ENCODE peak calls at places on chromosome X, in five cellular contexts. G is H1, K is GM12878, W is K562, P is HCT116. T is an unnamed sample.

GRCh38 chrX:138756234-138756633 is 44.7 kb upstream of the FGF13 start:
- DNase-seq in G (peak), K (no peak), W (peak), P (no peak), T (peak)

GRCh38 chrX:10326578-10326977 is 169.8 kb downstream of the CLCN4 start:
- DNase-seq in G (no peak), K (no peak), W (no peak), P (peak), T (no peak)

GRCh38 chrX:110359273-110359672 is 625 bp downstream of the RTL9 start:
- DNase-seq in G (no peak), K (no peak), W (no peak), P (no peak), T (no peak)

GRCh38 chrX:22323541-22323940 is 50.8 kb downstream of the CBLL2 start:
- DNase-seq in G (no peak), K (no peak), W (no peak), P (no peak), T (no peak)

GRCh38 chrX:134654398-134655012 is 3.8 kb downstream of the PLAC1 start:
- DNase-seq in G (no peak), K (no peak), W (no peak), P (no peak), T (no peak)

GRCh38 chrX:109830704-109831206 is 97.7 kb upstream of the ACSL4 start:
- DNase-seq in G (no peak), K (no peak), W (no peak), P (no peak), T (no peak)

GRCh38 chrX:41711021-41711667 is 12.8 kb upstream of the GPR82 start:
- DNase-seq in G (no peak), K (no peak), W (no peak), P (no peak), T (no peak)

GRCh38 chrX:50579955-50580354 is 109.3 kb upstream of the DGKK start:
- DNase-seq in G (no peak), K (peak), W (peak), P (peak), T (peak)

GRCh38 chrX:66717926-66718325 is 79.0 kb upstream of the EDA2R start:
- DNase-seq in G (no peak), K (no peak), W (no peak), P (no peak), T (no peak)

GRCh38 chrX:140715787-140716186 is 6.2 kb downstream of the LINC00632 start:
- DNase-seq in G (no peak), K (no peak), W (no peak), P (no peak), T (no peak)

GRCh38 chrX:102934624-102935023 is 2.4 kb upstream of the RAB40AL start:
- DNase-seq in G (no peak), K (no peak), W (peak), P (no peak), T (peak)

GRCh38 chrX:135890087-135890585 is 3.1 kb downstream of the CT45A10 start:
- DNase-seq in G (no peak), K (no peak), W (no peak), P (no peak), T (no peak)

GRCh38 chrX:151754641-151755215 is 20.2 kb downstream of the CNGA2 start:
- DNase-seq in G (no peak), K (no peak), W (no peak), P (no peak), T (no peak)

GRCh38 chrX:55056820-55057690 is 17.8 kb upstream of the PAGE2B start:
- DNase-seq in G (no peak), K (no peak), W (no peak), P (no peak), T (no peak)
- H3K4me3 ChIP-seq in G (no peak), K (no peak), W (no peak), P (no peak), T (no peak)

GRCh38 chrX:74291577-74291963 is 12.4 kb upstream of the ZCCHC13 start:
- DNase-seq in G (no peak), K (no peak), W (peak), P (no peak), T (no peak)
- H3K9ac ChIP-seq in G (peak), K (peak), W (peak), P (peak), T (peak)

DNA sequence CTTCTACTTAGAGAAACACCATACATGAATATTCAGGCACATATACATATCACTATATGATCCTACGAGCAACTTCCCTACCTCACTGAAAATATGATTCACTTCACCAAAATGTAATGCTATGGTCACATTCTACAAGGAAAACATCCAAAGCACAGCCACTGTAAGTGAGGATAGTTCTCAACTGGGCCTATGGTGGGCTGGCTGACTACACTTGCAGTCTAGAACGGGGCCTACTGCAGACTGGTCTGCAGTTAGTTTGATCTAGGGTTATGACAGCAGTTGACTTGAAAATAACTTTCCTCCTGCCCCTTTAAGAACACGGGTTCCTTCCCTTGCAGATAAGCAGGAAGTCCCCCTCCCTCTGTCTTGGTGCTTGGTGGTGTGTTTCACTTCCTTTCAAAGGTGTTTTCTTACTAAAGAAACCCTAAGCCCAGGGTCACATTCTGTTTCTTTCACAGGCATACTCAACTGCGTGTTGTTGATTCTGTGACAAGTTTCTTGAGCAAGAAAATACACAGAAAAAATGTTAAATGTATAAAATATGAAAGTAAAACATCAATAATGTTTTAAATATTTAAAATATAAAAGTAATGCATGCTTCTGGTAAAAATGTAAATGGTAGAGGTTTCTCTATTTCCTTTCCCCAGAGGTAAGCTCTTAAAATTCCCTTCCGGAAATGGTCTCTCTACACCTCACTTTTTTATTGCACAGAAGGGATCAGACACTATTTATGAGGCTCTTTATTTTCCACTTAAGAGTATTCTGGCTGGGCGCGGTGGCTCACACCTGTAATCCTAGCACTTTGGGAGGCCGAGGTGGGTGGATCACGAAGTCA is 18.0 kb upstream of the TMSB4X start:
- DNase-seq in G (no peak), K (peak), W (peak), P (peak), T (no peak)
- TF ChIP-seq ZNF274 in G (no peak), K (no peak), W (no peak), P (no peak), T (no peak)

DNA sequence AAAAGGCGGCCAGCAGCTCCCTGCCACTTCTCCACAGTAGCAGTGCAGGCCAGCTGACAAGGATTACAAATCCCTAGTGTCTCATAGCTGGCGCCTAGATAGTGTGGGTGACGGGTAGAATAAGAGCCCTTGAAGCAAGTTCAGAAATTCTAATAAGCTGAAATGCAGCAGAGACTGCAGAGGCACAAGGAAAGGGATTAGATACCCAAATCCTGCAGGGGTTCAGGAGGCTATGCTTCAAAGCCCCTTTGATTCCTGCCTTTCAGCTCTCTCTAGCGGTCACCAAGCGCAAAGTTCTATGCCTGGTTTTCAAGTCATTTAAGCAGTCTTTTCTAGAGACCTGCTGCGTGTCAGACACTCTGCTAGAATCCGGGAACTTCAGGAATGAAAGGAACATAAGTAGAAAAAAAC is 79.2 kb downstream of the RLIM start:
- DNase-seq in G (no peak), K (no peak), W (peak), P (peak), T (peak)
- H3K4me3 ChIP-seq in G (peak), K (peak), W (no peak), P (peak), T (peak)

DNA sequence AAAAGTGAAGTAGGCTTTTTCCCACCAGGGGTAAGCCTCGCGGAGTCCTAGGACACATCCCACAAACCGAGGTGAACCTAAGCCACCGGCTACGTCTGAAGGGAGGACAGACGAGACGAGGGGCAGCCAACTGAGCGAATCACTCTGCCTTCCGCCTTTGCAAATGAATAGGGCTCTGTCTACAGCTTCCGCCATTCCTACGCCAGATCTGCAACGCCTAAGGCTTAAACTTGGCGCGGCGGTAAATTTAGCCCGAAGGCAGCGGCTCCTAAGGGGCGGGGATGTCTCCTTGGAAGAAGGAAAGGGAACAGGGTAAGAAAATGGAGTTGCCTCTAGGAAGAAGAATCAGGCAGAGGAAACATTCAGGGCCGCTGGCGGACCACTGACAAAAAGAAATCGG is 90.6 kb downstream of the BCOR start:
- DNase-seq in G (no peak), K (no peak), W (no peak), P (no peak), T (no peak)
- H3K9ac ChIP-seq in G (no peak), K (no peak), W (no peak), P (no peak), T (peak)

DNA sequence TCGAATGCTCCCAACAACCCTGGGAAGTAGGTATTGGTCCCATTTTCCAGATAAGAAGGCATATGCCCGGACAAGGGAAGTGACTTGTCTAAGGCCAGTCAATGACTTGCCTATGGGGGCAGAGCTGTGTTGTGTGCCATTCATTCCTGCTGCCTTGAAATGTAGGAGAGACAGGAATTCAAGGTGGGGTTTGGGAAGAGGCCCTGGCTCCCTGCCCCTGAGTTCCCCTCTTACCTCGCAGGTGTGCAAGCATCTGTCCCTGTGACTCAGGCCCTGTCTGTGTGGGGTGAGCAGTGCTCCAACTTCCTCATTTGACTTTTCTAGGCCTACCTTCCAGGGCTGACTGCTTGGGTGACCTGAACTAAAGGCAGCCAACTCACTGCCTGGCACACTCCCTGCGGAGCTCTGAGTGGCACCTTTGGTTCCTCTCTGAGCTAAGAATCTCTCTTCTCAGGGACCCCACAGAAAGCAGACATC is 5.1 kb downstream of the EFNB1 start:
- DNase-seq in G (no peak), K (no peak), W (no peak), P (no peak), T (no peak)
- TF ChIP-seq ZNF274 in G (no peak), K (no peak), W (no peak), P (no peak), T (no peak)

GRCh38 chrX:20143111-20143510 is 1.5 kb upstream of the EIF1AX start:
- DNase-seq in G (no peak), K (no peak), W (no peak), P (no peak), T (no peak)

GRCh38 chrX:20140410-20140809 is 1.2 kb downstream of the EIF1AX start:
- DNase-seq in G (no peak), K (no peak), W (no peak), P (no peak), T (no peak)

GRCh38 chrX:20144491-20144890 is 2.9 kb upstream of the EIF1AX start:
- DNase-seq in G (no peak), K (no peak), W (no peak), P (no peak), T (no peak)

GRCh38 chrX:20141281-20142220 is at the start of gene EIF1AX:
- DNase-seq in G (peak), K (peak), W (peak), P (peak), T (peak)

DNA sequence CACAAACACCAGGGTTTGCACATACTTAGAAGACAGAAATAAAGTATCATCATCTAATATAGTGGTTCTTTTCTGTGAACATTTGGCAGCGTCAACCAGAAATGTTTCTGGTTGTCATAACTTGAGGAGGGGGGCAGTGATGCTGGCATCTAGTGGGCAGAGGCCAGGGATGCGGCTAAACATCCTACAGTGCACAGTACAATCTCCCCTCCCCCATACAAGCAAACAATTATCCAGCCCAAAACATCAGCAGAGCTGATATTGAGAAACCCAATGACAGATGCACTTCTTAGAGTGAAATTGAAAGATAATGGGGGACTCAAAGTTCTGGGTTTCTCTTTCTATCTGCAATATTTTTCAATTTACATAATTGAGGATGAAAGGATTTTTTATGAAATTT is 1.9 kb upstream of the EIF1AX start:
- DNase-seq in G (no peak), K (no peak), W (no peak), P (no peak), T (no peak)
- H3K4me3 ChIP-seq in G (no peak), K (no peak), W (no peak), P (no peak), T (no peak)

GRCh38 chrX:154051210-154051810 is 31.6 kb upstream of the IRAK1 start:
- DNase-seq in G (no peak), K (no peak), W (peak), P (peak), T (peak)
- H3K9ac ChIP-seq in G (no peak), K (no peak), W (no peak), P (no peak), T (no peak)

T was measured in NT2/D1.